ENCODE peak calls at places on chromosome 5, in eight cellular contexts. One of them, this sample, is unnamed.

GRCh38 chr5:78182838-78183237 is 111.7 kb downstream of the AP3B1 start:
- DNase-seq in stimulated activated CD8-positive, alpha-beta memory T cell treated with anti-CD3 and anti-CD28 coated beads, Interleukin-15, amount 100 ng/mL, for 24 hours: no peak
- DNase-seq in activated gamma-delta T cell treated with Interleukin-2 at 50 U/mL for 16 hours: no peak
- DNase-seq in naive thymus-derived CD8-positive, alpha-beta T cell: no peak
- DNase-seq in endothelial cell: no peak
- DNase-seq in Caki2: no peak
- DNase-seq in amniotic epithelial cell: no peak
- DNase-seq in A172: no peak
- DNase-seq in this sample: no peak

GRCh38 chr5:10535237-10535530 is 28.7 kb upstream of the ANKRD33B start:
- DNase-seq in stimulated activated CD8-positive, alpha-beta memory T cell treated with anti-CD3 and anti-CD28 coated beads, Interleukin-15, amount 100 ng/mL, for 24 hours: no peak
- DNase-seq in activated gamma-delta T cell treated with Interleukin-2 at 50 U/mL for 16 hours: no peak
- DNase-seq in naive thymus-derived CD8-positive, alpha-beta T cell: no peak
- DNase-seq in endothelial cell: no peak
- DNase-seq in Caki2: no peak
- DNase-seq in amniotic epithelial cell: no peak
- DNase-seq in A172: no peak
- DNase-seq in this sample: no peak

GRCh38 chr5:110463116-110463515 is 263.4 kb downstream of the TMEM232 start:
- DNase-seq in stimulated activated CD8-positive, alpha-beta memory T cell treated with anti-CD3 and anti-CD28 coated beads, Interleukin-15, amount 100 ng/mL, for 24 hours: no peak
- DNase-seq in activated gamma-delta T cell treated with Interleukin-2 at 50 U/mL for 16 hours: no peak
- DNase-seq in naive thymus-derived CD8-positive, alpha-beta T cell: no peak
- DNase-seq in endothelial cell: no peak
- DNase-seq in Caki2: no peak
- DNase-seq in amniotic epithelial cell: no peak
- DNase-seq in A172: no peak
- DNase-seq in this sample: no peak

GRCh38 chr5:142801495-142801871 is 31.3 kb downstream of the ARHGAP26 start:
- DNase-seq in stimulated activated CD8-positive, alpha-beta memory T cell treated with anti-CD3 and anti-CD28 coated beads, Interleukin-15, amount 100 ng/mL, for 24 hours: no peak
- DNase-seq in activated gamma-delta T cell treated with Interleukin-2 at 50 U/mL for 16 hours: no peak
- DNase-seq in naive thymus-derived CD8-positive, alpha-beta T cell: no peak
- DNase-seq in endothelial cell: no peak
- DNase-seq in Caki2: no peak
- DNase-seq in amniotic epithelial cell: no peak
- DNase-seq in A172: no peak
- DNase-seq in this sample: no peak

GRCh38 chr5:73792687-73793320 is 166.8 kb downstream of the ARHGEF28 start:
- DNase-seq in stimulated activated CD8-positive, alpha-beta memory T cell treated with anti-CD3 and anti-CD28 coated beads, Interleukin-15, amount 100 ng/mL, for 24 hours: peak
- DNase-seq in activated gamma-delta T cell treated with Interleukin-2 at 50 U/mL for 16 hours: peak
- DNase-seq in naive thymus-derived CD8-positive, alpha-beta T cell: peak
- DNase-seq in endothelial cell: peak
- DNase-seq in Caki2: peak
- DNase-seq in amniotic epithelial cell: peak
- DNase-seq in A172: peak
- DNase-seq in this sample: peak

GRCh38 chr5:598564-598890 is 13.6 kb upstream of the CEP72 start:
- DNase-seq in stimulated activated CD8-positive, alpha-beta memory T cell treated with anti-CD3 and anti-CD28 coated beads, Interleukin-15, amount 100 ng/mL, for 24 hours: no peak
- DNase-seq in activated gamma-delta T cell treated with Interleukin-2 at 50 U/mL for 16 hours: no peak
- DNase-seq in naive thymus-derived CD8-positive, alpha-beta T cell: no peak
- DNase-seq in endothelial cell: no peak
- DNase-seq in Caki2: no peak
- DNase-seq in amniotic epithelial cell: no peak
- DNase-seq in A172: no peak
- DNase-seq in this sample: no peak

GRCh38 chr5:155631116-155631515 is 617.6 kb downstream of the KIF4B start:
- DNase-seq in stimulated activated CD8-positive, alpha-beta memory T cell treated with anti-CD3 and anti-CD28 coated beads, Interleukin-15, amount 100 ng/mL, for 24 hours: no peak
- DNase-seq in activated gamma-delta T cell treated with Interleukin-2 at 50 U/mL for 16 hours: no peak
- DNase-seq in naive thymus-derived CD8-positive, alpha-beta T cell: no peak
- DNase-seq in endothelial cell: no peak
- DNase-seq in Caki2: peak
- DNase-seq in amniotic epithelial cell: no peak
- DNase-seq in A172: peak
- DNase-seq in this sample: no peak

GRCh38 chr5:96279796-96280542 is 153.1 kb downstream of the PCSK1 start:
- DNase-seq in stimulated activated CD8-positive, alpha-beta memory T cell treated with anti-CD3 and anti-CD28 coated beads, Interleukin-15, amount 100 ng/mL, for 24 hours: no peak
- DNase-seq in activated gamma-delta T cell treated with Interleukin-2 at 50 U/mL for 16 hours: no peak
- DNase-seq in naive thymus-derived CD8-positive, alpha-beta T cell: no peak
- DNase-seq in endothelial cell: no peak
- DNase-seq in Caki2: no peak
- DNase-seq in amniotic epithelial cell: peak
- DNase-seq in A172: peak
- DNase-seq in this sample: peak

This sample was measured in T-helper 1 cell.